ENCODE peak calls at places on chromosomes 4 and X, in eight cellular contexts. One of them, this sample, is unnamed.

GRCh38 chr4:90165883-90166282 is 38.7 kb downstream of the CCSER1 start:
- DNase-seq in fibroblast of mammary gland: no peak
- DNase-seq in AG09309: no peak
- DNase-seq in CD4-positive, alpha-beta memory T cell: no peak
- DNase-seq in GM23338: no peak
- DNase-seq in myocyte: no peak
- DNase-seq in right atrium auricular region: no peak
- DNase-seq in stimulated activated CD4-positive, alpha-beta T cell treated with anti-CD3 and anti-CD28 coated beads, Interleukin-12 subunit alpha, Interleukin-12 subunit beta, amount 100 ng/mL, for 24 hours: no peak
- DNase-seq in this sample: no peak

GRCh38 chr4:41360911-41361830 is 104.4 kb downstream of the UCHL1 start:
- DNase-seq in AG09309: no peak
- DNase-seq in right atrium auricular region: peak; percentile 75
- DNase-seq in fibroblast of mammary gland: peak; percentile 15
- DNase-seq in myocyte: peak; percentile 62
- DNase-seq in stimulated activated CD4-positive, alpha-beta T cell treated with anti-CD3 and anti-CD28 coated beads, Interleukin-12 subunit alpha, Interleukin-12 subunit beta, amount 100 ng/mL, for 24 hours: no peak
- DNase-seq in GM23338: peak; percentile 61
- DNase-seq in CD4-positive, alpha-beta memory T cell: no peak
- DNase-seq in this sample: no peak

GRCh38 chr4:87783781-87784180 is 15.6 kb upstream of the IBSP start:
- DNase-seq in GM23338: no peak
- DNase-seq in AG09309: peak; percentile 28
- DNase-seq in fibroblast of mammary gland: peak; percentile 18
- DNase-seq in right atrium auricular region: no peak
- DNase-seq in stimulated activated CD4-positive, alpha-beta T cell treated with anti-CD3 and anti-CD28 coated beads, Interleukin-12 subunit alpha, Interleukin-12 subunit beta, amount 100 ng/mL, for 24 hours: no peak
- DNase-seq in myocyte: no peak
- DNase-seq in CD4-positive, alpha-beta memory T cell: no peak
- DNase-seq in this sample: no peak

GRCh38 chrX:7446815-7447214 is 298.9 kb upstream of the PUDP start:
- DNase-seq in GM23338: no peak
- DNase-seq in right atrium auricular region: no peak
- DNase-seq in stimulated activated CD4-positive, alpha-beta T cell treated with anti-CD3 and anti-CD28 coated beads, Interleukin-12 subunit alpha, Interleukin-12 subunit beta, amount 100 ng/mL, for 24 hours: no peak
- DNase-seq in myocyte: no peak
- DNase-seq in AG09309: no peak
- DNase-seq in fibroblast of mammary gland: peak; percentile 7
- DNase-seq in CD4-positive, alpha-beta memory T cell: no peak
- DNase-seq in this sample: peak; percentile 46

GRCh38 chr4:110484029-110484428 is 8.1 kb downstream of the ENPEP start:
- DNase-seq in fibroblast of mammary gland: no peak
- DNase-seq in AG09309: no peak
- DNase-seq in myocyte: no peak
- DNase-seq in right atrium auricular region: no peak
- DNase-seq in stimulated activated CD4-positive, alpha-beta T cell treated with anti-CD3 and anti-CD28 coated beads, Interleukin-12 subunit alpha, Interleukin-12 subunit beta, amount 100 ng/mL, for 24 hours: no peak
- DNase-seq in CD4-positive, alpha-beta memory T cell: no peak
- DNase-seq in GM23338: no peak
- DNase-seq in this sample: peak; percentile 15

GRCh38 chr4:78885598-78885997 is 53.6 kb downstream of the PAQR3 start:
- DNase-seq in myocyte: no peak
- DNase-seq in fibroblast of mammary gland: no peak
- DNase-seq in GM23338: no peak
- DNase-seq in AG09309: no peak
- DNase-seq in right atrium auricular region: no peak
- DNase-seq in stimulated activated CD4-positive, alpha-beta T cell treated with anti-CD3 and anti-CD28 coated beads, Interleukin-12 subunit alpha, Interleukin-12 subunit beta, amount 100 ng/mL, for 24 hours: no peak
- DNase-seq in CD4-positive, alpha-beta memory T cell: no peak
- DNase-seq in this sample: no peak

GRCh38 chr4:128974203-128974602 is 119.1 kb downstream of the SCLT1 start:
- DNase-seq in GM23338: no peak
- DNase-seq in fibroblast of mammary gland: peak; percentile 3
- DNase-seq in stimulated activated CD4-positive, alpha-beta T cell treated with anti-CD3 and anti-CD28 coated beads, Interleukin-12 subunit alpha, Interleukin-12 subunit beta, amount 100 ng/mL, for 24 hours: no peak
- DNase-seq in CD4-positive, alpha-beta memory T cell: no peak
- DNase-seq in AG09309: no peak
- DNase-seq in right atrium auricular region: no peak
- DNase-seq in myocyte: no peak
- DNase-seq in this sample: no peak

GRCh38 chr4:150343796-150344195 is 238.2 kb upstream of the MAB21L2 start:
- DNase-seq in AG09309: no peak
- DNase-seq in right atrium auricular region: no peak
- DNase-seq in stimulated activated CD4-positive, alpha-beta T cell treated with anti-CD3 and anti-CD28 coated beads, Interleukin-12 subunit alpha, Interleukin-12 subunit beta, amount 100 ng/mL, for 24 hours: no peak
- DNase-seq in GM23338: no peak
- DNase-seq in fibroblast of mammary gland: no peak
- DNase-seq in myocyte: no peak
- DNase-seq in CD4-positive, alpha-beta memory T cell: no peak
- DNase-seq in this sample: no peak

GRCh38 chrX:23844502-23845138 is 61.6 kb downstream of the SAT1 start:
- DNase-seq in fibroblast of mammary gland: peak; percentile 57
- DNase-seq in right atrium auricular region: no peak
- DNase-seq in myocyte: no peak
- DNase-seq in stimulated activated CD4-positive, alpha-beta T cell treated with anti-CD3 and anti-CD28 coated beads, Interleukin-12 subunit alpha, Interleukin-12 subunit beta, amount 100 ng/mL, for 24 hours: no peak
- DNase-seq in GM23338: no peak
- DNase-seq in AG09309: no peak
- DNase-seq in CD4-positive, alpha-beta memory T cell: no peak
- DNase-seq in this sample: no peak

GRCh38 chr4:30208731-30209435 is 511.3 kb upstream of the PCDH7 start:
- DNase-seq in CD4-positive, alpha-beta memory T cell: no peak
- DNase-seq in myocyte: no peak
- DNase-seq in GM23338: no peak
- DNase-seq in fibroblast of mammary gland: peak; percentile 63
- DNase-seq in AG09309: peak; percentile 4
- DNase-seq in right atrium auricular region: no peak
- DNase-seq in stimulated activated CD4-positive, alpha-beta T cell treated with anti-CD3 and anti-CD28 coated beads, Interleukin-12 subunit alpha, Interleukin-12 subunit beta, amount 100 ng/mL, for 24 hours: no peak
- DNase-seq in this sample: no peak

GRCh38 chr4:66572949-66573348 is 902.7 kb upstream of the EPHA5 start:
- DNase-seq in stimulated activated CD4-positive, alpha-beta T cell treated with anti-CD3 and anti-CD28 coated beads, Interleukin-12 subunit alpha, Interleukin-12 subunit beta, amount 100 ng/mL, for 24 hours: no peak
- DNase-seq in GM23338: no peak
- DNase-seq in myocyte: peak; percentile 55
- DNase-seq in right atrium auricular region: no peak
- DNase-seq in fibroblast of mammary gland: peak; percentile 45
- DNase-seq in CD4-positive, alpha-beta memory T cell: no peak
- DNase-seq in AG09309: peak; percentile 77
- DNase-seq in this sample: peak; percentile 92